ENCODE peak calls at places on chromosomes 4 and X, in eight cellular contexts. B is stomach, G is transverse colon, J is suprapubic skin, E is spleen, K is H1, S is breast epithelium, Y is sigmoid colon. T is an unnamed sample.

GRCh38 chr4:173509031-173510001 is 20.7 kb downstream of the HAND2 start:
- DNase-seq in B (no peak), G (no peak), J (no peak), E (no peak), K (peak; percentile 65), S (no peak), Y (peak; percentile 87), T (no peak)

GRCh38 chr4:102299302-102299701 is 46.0 kb downstream of the SLC39A8 start:
- DNase-seq in B (no peak), G (no peak), J (no peak), E (no peak), K (no peak), S (no peak), Y (no peak), T (no peak)

GRCh38 chr4:42302348-42302747 is 94.9 kb upstream of the SHISA3 start:
- DNase-seq in B (peak; percentile 29), G (no peak), J (no peak), E (no peak), K (no peak), S (no peak), Y (no peak), T (no peak)

GRCh38 chr4:106478152-106478551 is 109.6 kb upstream of the GIMD1 start:
- DNase-seq in B (no peak), G (no peak), J (no peak), E (no peak), K (no peak), S (no peak), Y (no peak), T (no peak)

GRCh38 chrX:124211312-124211942 is 121.0 kb upstream of the TEX13D start:
- DNase-seq in B (no peak), G (no peak), J (no peak), E (no peak), K (no peak), S (no peak), Y (no peak), T (no peak)

GRCh38 chr4:129410115-129410514 is 314.2 kb downstream of the C4orf33 start:
- DNase-seq in B (no peak), G (no peak), J (no peak), E (no peak), K (no peak), S (no peak), Y (no peak), T (no peak)

GRCh38 chrX:75276666-75277065 is 2.8 kb downstream of the UPRT start:
- DNase-seq in B (no peak), G (no peak), J (no peak), E (no peak), K (no peak), S (no peak), Y (no peak), T (no peak)

GRCh38 chr4:54802336-54802735 is 144.6 kb downstream of the KIT start:
- DNase-seq in B (no peak), G (no peak), J (no peak), E (no peak), K (no peak), S (no peak), Y (no peak), T (no peak)

GRCh38 chrX:74248889-74249288 is 55.1 kb upstream of the ZCCHC13 start:
- DNase-seq in B (no peak), G (peak; percentile 43), J (no peak), E (no peak), K (no peak), S (no peak), Y (no peak), T (no peak)

GRCh38 chrX:120664081-120664480 is 34.2 kb upstream of the C1GALT1C1 start:
- DNase-seq in B (no peak), G (no peak), J (no peak), E (no peak), K (no peak), S (no peak), Y (no peak), T (no peak)

GRCh38 chr4:142824368-142824767 is 21.7 kb downstream of the INPP4B start:
- DNase-seq in B (no peak), G (no peak), J (no peak), E (no peak), K (no peak), S (no peak), Y (no peak), T (no peak)

GRCh38 chrX:47581731-47582647 is at the start of gene TIMP1:
- DNase-seq in B (peak; percentile 71), G (peak; percentile 82), J (peak; percentile 91), E (peak; percentile 94), K (peak; percentile 70), S (peak; percentile 79), Y (peak; percentile 97), T (peak; percentile 96)

GRCh38 chrX:48683411-48683982 is at the start of gene WAS:
- DNase-seq in B (no peak), G (peak; percentile 15), J (no peak), E (peak; percentile 87), K (no peak), S (no peak), Y (no peak), T (no peak)

GRCh38 chr4:4990857-4991540 is 28.3 kb downstream of the CYTL1 start:
- DNase-seq in B (peak; percentile 46), G (peak; percentile 60), J (peak; percentile 91), E (no peak), K (no peak), S (no peak), Y (peak; percentile 95), T (no peak)

GRCh38 chr4:48205092-48205491 is 64.5 kb downstream of the TEC start:
- DNase-seq in B (no peak), G (no peak), J (no peak), E (no peak), K (no peak), S (no peak), Y (no peak), T (no peak)

GRCh38 chr4:151184523-151185458 is 85.4 kb downstream of the RPS3A start:
- DNase-seq in B (no peak), G (no peak), J (no peak), E (no peak), K (no peak), S (no peak), Y (no peak), T (no peak)

GRCh38 chr4:7704625-7705024 is 235.0 kb downstream of the AFAP1 start:
- DNase-seq in B (no peak), G (no peak), J (no peak), E (no peak), K (no peak), S (no peak), Y (no peak), T (no peak)
- H3K4me1 ChIP-seq in B (no peaks in the 10 kb centered on the region), G (no peaks in the 10 kb centered on the region), J (peaks cover 4% of the 10 kb centered on the region), E (no peaks in the 10 kb centered on the region), K (no peaks in the 10 kb centered on the region), S (no peaks in the 10 kb centered on the region), Y (no peaks in the 10 kb centered on the region), T (no peaks in the 10 kb centered on the region)

GRCh38 chr4:19982556-19982955 is 269.1 kb upstream of the SLIT2 start:
- DNase-seq in B (no peak), G (no peak), J (no peak), E (no peak), K (no peak), S (no peak), Y (no peak), T (no peak)

GRCh38 chr4:19987746-19988145 is 264.0 kb upstream of the SLIT2 start:
- DNase-seq in B (no peak), G (no peak), J (no peak), E (no peak), K (no peak), S (no peak), Y (no peak), T (no peak)

DNA sequence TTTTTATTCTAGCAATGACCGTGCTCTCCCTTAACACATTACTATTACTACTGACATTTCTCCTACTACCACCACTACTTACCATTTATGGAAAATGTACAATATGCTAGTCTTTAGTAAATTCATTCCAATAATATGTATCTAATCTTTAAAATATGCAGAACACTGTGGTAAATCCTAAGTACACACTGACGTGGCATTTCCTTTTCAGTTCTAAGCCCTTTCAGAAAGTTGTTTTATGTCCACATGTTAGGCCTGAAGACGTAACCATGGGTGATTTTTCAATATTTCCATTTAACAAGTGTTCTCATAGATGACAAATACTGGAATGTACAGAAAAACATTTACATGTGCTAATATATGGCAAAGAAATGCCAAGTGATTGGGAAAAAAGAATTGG is 268.6 kb upstream of the SLIT2 start:
- DNase-seq in B (no peak), G (no peak), J (no peak), E (no peak), K (no peak), S (no peak), Y (no peak), T (no peak)
- TF ChIP-seq POLR2A in B (no peak), G (no peak), J (no peak), E (no peak), K (no peak), S (no peak), Y (no peak), T (no peak)

DNA sequence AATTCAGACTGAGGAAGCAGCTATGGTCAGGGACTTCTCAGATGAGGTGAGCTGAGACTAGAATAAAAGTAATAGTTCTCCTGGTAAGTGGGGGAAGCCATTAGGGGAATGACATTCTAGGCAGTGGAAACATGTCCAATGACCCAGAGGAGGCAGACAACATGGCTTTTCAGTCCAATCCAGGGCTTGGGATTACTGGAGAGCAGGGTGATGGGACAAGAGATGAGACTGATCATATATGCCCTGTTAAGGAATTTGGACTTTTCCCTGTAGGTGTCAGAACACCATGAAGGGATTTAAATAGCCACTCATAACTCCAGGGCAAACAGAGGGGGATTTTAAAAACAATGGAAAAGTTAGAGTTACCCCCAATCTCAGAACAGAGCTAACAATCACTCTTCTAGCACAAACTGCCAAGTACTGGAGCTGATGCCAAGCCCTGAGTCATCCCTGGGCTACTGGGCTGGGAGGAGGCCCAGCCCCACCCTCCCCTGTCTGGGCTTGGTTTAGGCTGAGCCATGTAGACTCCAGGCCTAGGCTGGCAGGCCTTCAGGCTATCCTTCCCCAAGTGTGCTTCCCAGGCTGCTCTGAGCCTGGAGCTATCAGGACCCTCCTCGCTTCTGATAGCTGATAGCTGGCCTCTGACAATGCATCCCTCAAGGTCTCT is 22.7 kb upstream of the MSN start:
- DNase-seq in B (peak; percentile 71), G (peak; percentile 76), J (peak; percentile 81), E (no peak), K (no peak), S (peak; percentile 63), Y (peak; percentile 94), T (no peak)
- TF ChIP-seq POLR2AphosphoS5 in B (no peak), G (no peak), J (no peak), E (no peak), K (no peak), S (no peak), Y (peak; percentile 27), T (peak; percentile 56)

GRCh38 chr4:15765910-15766703 is 12.0 kb upstream of the CD38 start:
- DNase-seq in B (no peak), G (peak; percentile 28), J (no peak), E (no peak), K (no peak), S (no peak), Y (no peak), T (no peak)

GRCh38 chr4:15769202-15769601 is 8.9 kb upstream of the CD38 start:
- DNase-seq in B (no peak), G (no peak), J (no peak), E (no peak), K (no peak), S (no peak), Y (no peak), T (no peak)

GRCh38 chr4:15771419-15772058 is 6.6 kb upstream of the CD38 start:
- DNase-seq in B (no peak), G (no peak), J (no peak), E (no peak), K (no peak), S (no peak), Y (no peak), T (no peak)

GRCh38 chr4:15765306-15765705 is 12.8 kb upstream of the CD38 start:
- DNase-seq in B (no peak), G (no peak), J (no peak), E (no peak), K (no peak), S (no peak), Y (no peak), T (no peak)

GRCh38 chr4:15766821-15767220 is 11.3 kb upstream of the CD38 start:
- DNase-seq in B (no peak), G (no peak), J (no peak), E (no peak), K (no peak), S (no peak), Y (no peak), T (no peak)
- H3K4me1 ChIP-seq in B (no peaks in the 10 kb centered on the region), G (no peaks in the 10 kb centered on the region), J (no peaks in the 10 kb centered on the region), E (peaks cover 25% of the 10 kb centered on the region), K (no peaks in the 10 kb centered on the region), S (no peaks in the 10 kb centered on the region), Y (no peaks in the 10 kb centered on the region), T (no peaks in the 10 kb centered on the region)